ENCODE peak calls at places on chromosomes 11 and 22, in four cellular contexts. X is kidney, A is astrocyte, N is endodermal cell. H is an unnamed sample. For H3K4me1, the result is how much of the 10 kb centered on the place peaks cover.

GRCh38 chr22:43006753-43007152 is 8.2 kb downstream of the PACSIN2 start:
- DNase-seq in A (peak), N (no peak), X (peak), H (no peak)

GRCh38 chr11:57792060-57792541 is 30.5 kb downstream of the CTNND1 start:
- DNase-seq in A (peak), N (no peak), X (peak), H (no peak)

GRCh38 chr11:65911682-65912568 is 6.9 kb downstream of the C11orf68 start:
- DNase-seq in X (peak), N (peak), A (peak), H (peak)

GRCh38 chr11:396948-397548 is 3.0 kb downstream of the PKP3 start:
- DNase-seq in X (peak), N (no peak), A (peak), H (peak)

GRCh38 chr11:970319-970871 is 44.7 kb downstream of the AP2A2 start:
- DNase-seq in N (no peak), A (no peak), X (peak), H (no peak)

GRCh38 chr11:24935059-24935458 is 438.2 kb downstream of the LUZP2 start:
- DNase-seq in A (no peak), X (no peak), N (no peak), H (peak)

GRCh38 chr11:5892908-5893307 is at the start of gene OR52E5:
- DNase-seq in N (no peak), X (no peak), A (no peak), H (no peak)

GRCh38 chr22:23677701-23677995 is 13.2 kb upstream of the RGL4 start:
- DNase-seq in A (no peak), N (no peak), X (no peak), H (no peak)

GRCh38 chr11:64649304-64649703 is 58.3 kb downstream of the SLC22A12 start:
- DNase-seq in N (peak), X (no peak), A (no peak), H (peak)

GRCh38 chr11:31825453-31826391 is 14.6 kb upstream of the PAX6 start:
- DNase-seq in A (no peak), N (peak), X (peak), H (no peak)

GRCh38 chr11:11969380-11970215 is 38.8 kb downstream of the DKK3 start:
- DNase-seq in X (no peak), A (no peak), N (no peak), H (no peak)

GRCh38 chr11:2513441-2513840 is 68.6 kb downstream of the KCNQ1 start:
- DNase-seq in A (no peak), N (no peak), X (peak), H (no peak)

GRCh38 chr22:24951942-24952836 is at the start of gene KIAA1671:
- DNase-seq in X (peak), A (no peak), N (peak), H (peak)
- H3K9ac ChIP-seq in X (peak), A (peak), N (peak), H (peak)

DNA sequence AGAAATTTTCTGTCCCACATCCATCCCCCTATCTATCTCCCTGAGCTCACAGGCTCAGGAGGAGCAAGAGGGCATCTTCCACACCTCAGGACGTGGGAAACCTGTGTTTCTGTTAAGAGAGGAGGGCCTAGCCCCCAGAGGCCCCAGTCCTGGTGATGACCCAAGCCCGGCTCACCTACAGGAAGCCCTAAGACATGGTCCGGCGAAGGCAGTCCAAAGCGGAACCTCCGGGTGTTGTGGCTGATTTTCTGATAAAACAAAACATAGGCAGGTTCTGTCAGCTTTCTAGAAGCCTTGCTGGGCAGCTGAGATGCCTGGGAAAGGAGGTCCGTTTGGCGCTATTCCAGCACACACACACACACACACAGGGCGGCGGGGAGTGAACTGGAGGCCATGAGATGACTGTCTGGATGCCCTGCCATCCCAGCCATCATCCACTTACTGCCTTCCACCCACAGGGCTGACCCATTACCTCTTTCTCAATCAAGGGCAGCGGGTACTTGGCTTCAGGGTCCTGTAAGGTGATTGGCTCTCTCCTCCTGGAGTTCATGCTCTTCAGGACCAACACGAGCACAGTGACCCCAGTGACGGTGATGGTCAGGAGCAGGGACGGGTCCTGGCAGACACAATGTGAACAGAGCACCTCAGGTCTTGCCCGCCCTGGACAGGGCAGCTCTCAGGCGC is 882 bp downstream of the CYB5R2 start:
- DNase-seq in N (no peak), A (no peak), X (no peak), H (no peak)
- H3K4me1 ChIP-seq in N (under half), A (under half), X (under half), H (under half)

GRCh38 chr11:115869780-115870431 is 365.7 kb upstream of the CADM1 start:
- DNase-seq in A (no peak), N (peak), X (no peak), H (no peak)

GRCh38 chr11:115872418-115872817 is 368.2 kb upstream of the CADM1 start:
- DNase-seq in X (no peak), N (no peak), A (no peak), H (no peak)

GRCh38 chr11:115871161-115871750 is 367.0 kb upstream of the CADM1 start:
- DNase-seq in A (no peak), X (no peak), N (no peak), H (no peak)

GRCh38 chr11:115873813-115874212 is 369.6 kb upstream of the CADM1 start:
- DNase-seq in A (no peak), X (no peak), N (no peak), H (no peak)

DNA sequence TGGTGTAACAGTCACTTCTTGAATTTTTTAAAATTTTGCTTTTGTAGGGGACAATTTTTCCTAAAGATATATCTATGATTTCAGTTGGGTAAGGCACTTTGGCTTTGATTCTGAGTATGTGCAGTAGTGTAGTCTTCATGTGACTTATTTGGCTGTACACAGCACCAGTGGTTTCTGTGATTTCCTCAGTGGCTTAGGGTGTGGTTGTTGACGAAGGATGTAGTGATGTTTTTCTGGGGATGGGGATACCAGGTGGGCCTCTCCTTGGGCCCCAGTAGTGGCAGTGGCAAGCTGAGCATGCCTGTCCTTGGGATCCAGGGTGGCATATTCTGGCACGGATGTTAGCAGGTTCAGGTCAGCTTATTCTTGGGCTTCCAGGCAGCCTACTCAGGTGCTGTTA is 364.9 kb upstream of the CADM1 start:
- DNase-seq in N (no peak), X (no peak), A (no peak), H (no peak)
- H3K9ac ChIP-seq in N (no peak), X (no peak), A (no peak), H (no peak)

GRCh38 chr22:46085831-46086576 is 64.3 kb upstream of the PPARA start:
- DNase-seq in A (peak), N (no peak), X (peak), H (no peak)
- H3K4me1 ChIP-seq in A (half or more), N (under half), X (half or more), H (half or more)

GRCh38 chr22:36464715-36465231 is 16.7 kb downstream of the TXN2 start:
- DNase-seq in X (no peak), N (no peak), A (no peak), H (no peak)
- H3K9ac ChIP-seq in X (no peak), N (no peak), A (peak), H (no peak)

GRCh38 chr11:68012843-68013610 is 2.9 kb downstream of the ALDH3B1 start:
- DNase-seq in A (peak), N (no peak), X (peak), H (peak)
- H3K4me1 ChIP-seq in A (half or more), N (under half), X (under half), H (half or more)

DNA sequence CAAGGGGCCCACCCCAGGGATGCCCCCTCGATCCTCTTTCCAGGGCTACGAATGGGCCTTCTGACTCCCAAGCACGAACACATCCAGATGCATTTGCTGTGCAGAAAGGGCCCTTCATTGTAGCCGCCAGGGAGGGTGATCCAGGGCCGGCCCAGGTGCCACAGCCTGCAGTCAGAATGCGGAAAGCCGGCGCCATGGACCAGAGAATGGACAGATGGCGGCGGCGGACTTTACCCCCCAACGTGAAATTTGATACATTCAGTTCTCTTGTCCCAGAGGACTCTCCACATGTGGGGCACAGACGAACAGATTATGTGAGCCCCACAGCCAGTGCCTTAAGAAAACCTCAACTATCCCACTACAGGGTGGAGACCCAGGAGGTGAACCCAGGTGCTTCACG is 87.2 kb downstream of the KIAA1671 start:
- DNase-seq in A (no peak), N (no peak), X (no peak), H (no peak)
- H3K9ac ChIP-seq in A (no peak), N (no peak), X (no peak), H (no peak)

GRCh38 chr22:20084547-20085413 is 4.7 kb downstream of the DGCR8 start:
- DNase-seq in A (no peak), X (peak), N (peak), H (peak)
- H3K4me1 ChIP-seq in A (under half), X (under half), N (under half), H (under half)

GRCh38 chr11:69940246-69940610 is 121.0 kb upstream of the FGF3 start:
- DNase-seq in N (no peak), A (no peak), X (peak), H (no peak)

GRCh38 chr11:69941546-69942332 is 122.5 kb upstream of the FGF3 start:
- DNase-seq in X (peak), A (no peak), N (no peak), H (no peak)

GRCh38 chr11:69938206-69938605 is 119.0 kb upstream of the FGF3 start:
- DNase-seq in X (peak), A (no peak), N (peak), H (no peak)

GRCh38 chr11:69942333-69942820 is 123.2 kb upstream of the FGF3 start:
- DNase-seq in X (peak), N (no peak), A (no peak), H (no peak)

DNA sequence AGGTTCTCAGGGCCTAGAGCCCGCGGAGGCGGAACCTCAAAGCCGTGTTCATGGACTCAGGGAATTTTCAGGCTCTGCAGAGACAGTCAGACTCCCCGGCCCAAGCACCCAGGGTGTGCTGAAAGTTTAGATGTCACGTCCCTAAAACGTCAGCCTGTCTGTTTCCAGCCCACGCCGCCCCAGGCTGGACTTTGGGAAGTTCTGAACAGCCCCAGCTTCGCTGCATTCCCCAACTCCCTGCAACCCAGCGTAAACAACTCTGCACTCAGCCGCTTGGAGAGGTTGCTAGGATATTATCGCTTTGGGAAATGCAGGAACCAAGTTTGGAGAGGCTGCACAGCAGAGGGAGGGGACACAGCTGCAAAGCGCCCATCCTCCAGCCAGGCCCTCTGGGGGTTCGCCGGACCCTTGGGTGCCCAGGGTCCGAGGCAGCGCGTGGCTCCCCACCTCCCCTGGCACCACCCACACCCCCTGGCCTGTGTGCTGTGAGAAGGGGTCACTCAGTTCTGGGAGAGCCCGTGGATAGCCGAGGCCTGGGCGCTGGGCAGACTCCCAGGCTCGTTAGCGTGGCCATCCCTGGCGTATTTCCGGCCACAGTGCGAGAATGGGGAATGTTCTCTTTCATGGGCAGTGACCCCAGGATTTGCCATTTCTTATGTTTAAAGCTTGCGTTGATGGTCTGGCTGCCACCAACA is 120.5 kb upstream of the FGF3 start:
- DNase-seq in X (peak), A (peak), N (no peak), H (no peak)
- H3K9ac ChIP-seq in X (no peak), A (peak), N (no peak), H (peak)

DNA sequence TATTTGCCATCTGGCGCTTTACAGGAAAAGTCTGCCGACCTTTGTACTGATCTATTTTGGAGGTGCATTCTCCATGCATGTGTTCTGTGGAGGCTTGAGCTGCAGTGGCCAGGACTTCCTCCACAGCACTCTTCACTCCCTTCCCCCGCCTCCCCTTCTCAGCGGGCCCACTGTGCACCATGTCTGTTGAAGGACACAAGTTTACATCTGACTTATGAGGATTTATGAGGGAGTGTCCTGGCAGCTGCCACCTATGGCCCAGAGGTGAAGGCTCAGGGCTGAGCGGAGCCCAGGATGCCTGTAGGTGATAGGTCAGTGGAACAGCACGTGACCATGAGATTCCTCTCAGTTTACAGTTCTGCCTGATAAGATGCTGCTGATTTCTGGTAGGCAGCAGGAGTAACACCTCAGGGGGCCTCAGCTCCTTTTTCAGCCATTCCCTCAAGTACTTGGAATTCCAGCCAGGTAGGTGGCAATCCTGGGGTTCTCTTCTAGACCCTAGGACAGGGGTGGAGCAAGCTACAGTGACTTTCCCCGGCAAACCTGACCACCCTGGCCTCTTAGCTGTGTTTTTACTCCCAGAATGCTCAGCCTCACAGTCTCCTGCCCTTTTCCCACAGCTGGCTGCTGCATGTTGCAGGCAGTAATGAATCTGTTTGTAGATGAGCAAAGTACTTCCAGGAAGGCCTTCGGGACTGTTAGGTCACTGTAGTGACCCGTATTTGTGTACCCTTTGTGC is 59.9 kb downstream of the PPFIBP2 start:
- DNase-seq in N (peak), A (no peak), X (no peak), H (no peak)
- H3K4me1 ChIP-seq in N (half or more), A (under half), X (under half), H (half or more)

H was measured in adipocyte.